ENCODE peak calls at places on chromosome 6, in six cellular contexts. V is CD8-positive, alpha-beta T cell; F is endothelial cell; C is stimulated activated CD4-positive, alpha-beta T cell treated with anti-CD3 and anti-CD28 coated beads, Interleukin-1b, Interleukin-23, amount 100 ng/mL, for 4 hours; B is NCI-H1092 treated with DMSO at 0.1 percent for 48 hours; E is GM03348. J is an unnamed sample.

GRCh38 chr6:39901670-39902069 is 32.6 kb downstream of the MOCS1 start:
- DNase-seq in V (no peak), F (no peak), C (no peak), B (no peak), E (no peak), J (peak; percentile 52)

GRCh38 chr6:154996841-154997311 is 1.8 kb downstream of the TIAM2 start:
- DNase-seq in V (no peak), F (no peak), C (no peak), B (no peak), E (no peak), J (peak; percentile 23)

GRCh38 chr6:110878751-110879539 is 4.4 kb downstream of the AMD1 start:
- DNase-seq in V (peak; percentile 36), F (peak; percentile 26), C (no peak), B (no peak), E (peak; percentile 37), J (peak; percentile 46)

GRCh38 chr6:25962368-25963127 is at the start of gene TRIM38:
- DNase-seq in V (peak; percentile 84), F (peak; percentile 29), C (peak; percentile 29), B (no peak), E (peak; percentile 90), J (peak; percentile 90)

GRCh38 chr6:85641522-85641915 is 1.2 kb downstream of the SYNCRIP start:
- DNase-seq in V (no peak), F (no peak), C (no peak), B (no peak), E (peak; percentile 9), J (no peak)

GRCh38 chr6:102298066-102298465 is 904.6 kb downstream of the GRIK2 start:
- DNase-seq in V (no peak), F (no peak), C (no peak), B (peak; percentile 8), E (no peak), J (no peak)

GRCh38 chr6:49151461-49151860 is 311.6 kb downstream of the MMUT start:
- DNase-seq in V (no peak), F (no peak), C (no peak), B (no peak), E (no peak), J (no peak)

GRCh38 chr6:170203212-170203611 is 87.7 kb downstream of the DLL1 start:
- DNase-seq in V (no peak), F (no peak), C (no peak), B (no peak), E (no peak), J (no peak)

GRCh38 chr6:47336334-47336733 is 26.6 kb upstream of the TNFRSF21 start:
- DNase-seq in V (no peak), F (no peak), C (no peak), B (no peak), E (no peak), J (no peak)

GRCh38 chr6:104527761-104528415 is 331.8 kb downstream of the HACE1 start:
- DNase-seq in V (no peak), F (peak; percentile 44), C (no peak), B (no peak), E (peak; percentile 13), J (no peak)

GRCh38 chr6:90677440-90677839 is 90.6 kb upstream of the MAP3K7 start:
- DNase-seq in V (no peak), F (no peak), C (no peak), B (peak; percentile 71), E (no peak), J (no peak)

GRCh38 chr6:15090145-15090579 is 155.7 kb upstream of the JARID2 start:
- DNase-seq in V (no peak), F (no peak), C (no peak), B (no peak), E (no peak), J (peak; percentile 44)

GRCh38 chr6:148892247-148892646 is 145.4 kb downstream of the UST start:
- DNase-seq in V (no peak), F (no peak), C (no peak), B (no peak), E (no peak), J (peak; percentile 7)

GRCh38 chr6:81777586-81778268 is 25.2 kb upstream of the TENT5A start:
- DNase-seq in V (no peak), F (no peak), C (no peak), B (no peak), E (no peak), J (peak; percentile 21)

GRCh38 chr6:144335315-144335861 is 50.3 kb downstream of the UTRN start:
- DNase-seq in V (no peak), F (no peak), C (no peak), B (no peak), E (no peak), J (no peak)

GRCh38 chr6:139062921-139063320 is 34.4 kb downstream of the ABRACL start:
- DNase-seq in V (no peak), F (no peak), C (no peak), B (no peak), E (peak; percentile 44), J (no peak)

GRCh38 chr6:166757226-166758135 is 130.4 kb upstream of the RPS6KA2 start:
- DNase-seq in V (peak; percentile 20), F (no peak), C (no peak), B (peak; percentile 62), E (peak; percentile 56), J (peak; percentile 17)

GRCh38 chr6:161749576-161749975 is 475.7 kb upstream of the AGPAT4 start:
- DNase-seq in V (no peak), F (no peak), C (no peak), B (no peak), E (no peak), J (no peak)

GRCh38 chr6:106771822-106772221 is 142.4 kb downstream of the QRSL1 start:
- DNase-seq in V (no peak), F (no peak), C (no peak), B (no peak), E (no peak), J (no peak)

GRCh38 chr6:15948930-15949900 is 179.7 kb upstream of the MYLIP start:
- DNase-seq in V (no peak), F (no peak), C (no peak), B (peak; percentile 65), E (no peak), J (peak; percentile 98)

GRCh38 chr6:25441658-25442276 is 162.6 kb downstream of the CARMIL1 start:
- DNase-seq in V (peak; percentile 33), F (no peak), C (no peak), B (peak; percentile 7), E (no peak), J (no peak)

GRCh38 chr6:44809256-44809655 is 421.8 kb downstream of the CDC5L start:
- DNase-seq in V (no peak), F (no peak), C (no peak), B (no peak), E (no peak), J (no peak)

GRCh38 chr6:117188627-117189201 is 76.6 kb upstream of the VGLL2 start:
- DNase-seq in V (no peak), F (no peak), C (no peak), B (no peak), E (no peak), J (peak; percentile 6)

GRCh38 chr6:113352029-113352801 is 504.9 kb upstream of the MARCKS start:
- DNase-seq in V (no peak), F (no peak), C (no peak), B (no peak), E (peak; percentile 62), J (peak; percentile 84)